ENCODE peak calls at places on chromosomes 7 and 10, in nine cellular contexts. P is HCT116, Z is neural progenitor cell, S is GM23248, X is PC-3, Q is hepatocyte, W is MM.1S, A is GM23338, B is SK-N-SH. T is an unnamed sample. For H3K4me1, the result is how much of the 10 kb centered on the place peaks cover.

GRCh38 chr7:464712-465461 is 54.8 kb downstream of the PDGFA start:
- DNase-seq in P (no peak), Z (no peak), S (peak), X (no peak), Q (no peak), W (no peak), A (no peak), B (peak), T (no peak)

GRCh38 chr10:127774771-127775559 is 38.0 kb downstream of the FOXI2 start:
- DNase-seq in P (no peak), Z (peak), S (no peak), X (no peak), Q (no peak), W (peak), A (no peak), B (no peak), T (no peak)

GRCh38 chr10:90621577-90621976 is 236.3 kb downstream of the HTR7 start:
- DNase-seq in P (no peak), Z (peak), S (peak), X (peak), Q (peak), W (no peak), A (peak), B (no peak), T (no peak)

GRCh38 chr7:757741-758163 is 30.7 kb upstream of the PRKAR1B start:
- DNase-seq in P (no peak), Z (no peak), S (no peak), X (no peak), Q (no peak), W (no peak), A (no peak), B (no peak), T (no peak)

GRCh38 chr10:120833222-120833928 is 17.8 kb upstream of the WDR11 start:
- DNase-seq in P (no peak), Z (no peak), S (peak), X (peak), Q (peak), W (no peak), A (no peak), B (no peak), T (no peak)

GRCh38 chr10:111078505-111079185 is 1.8 kb downstream of the ADRA2A start:
- DNase-seq in P (no peak), Z (peak), S (peak), X (no peak), Q (no peak), W (no peak), A (peak), B (no peak), T (no peak)

GRCh38 chr10:93751832-93752231 is 5.9 kb upstream of the LGI1 start:
- DNase-seq in P (peak), Z (peak), S (peak), X (peak), Q (peak), W (no peak), A (peak), B (peak), T (peak)

GRCh38 chr7:95482398-95482797 is 3.3 kb upstream of the ASB4 start:
- DNase-seq in P (no peak), Z (no peak), S (no peak), X (no peak), Q (no peak), W (no peak), A (no peak), B (no peak), T (no peak)

GRCh38 chr10:61173450-61173849 is 229.5 kb upstream of the RHOBTB1 start:
- DNase-seq in P (no peak), Z (no peak), S (no peak), X (no peak), Q (no peak), W (no peak), A (no peak), B (no peak), T (no peak)

GRCh38 chr10:86654411-86655172 is at the start of gene OPN4:
- DNase-seq in P (no peak), Z (no peak), S (no peak), X (no peak), Q (no peak), W (no peak), A (no peak), B (peak), T (no peak)

GRCh38 chr10:86727992-86728559 is 28.3 kb upstream of the BMPR1A start:
- DNase-seq in P (no peak), Z (no peak), S (no peak), X (no peak), Q (peak), W (no peak), A (no peak), B (no peak), T (no peak)

GRCh38 chr7:55214707-55215106 is 150.4 kb upstream of the LANCL2 start:
- DNase-seq in P (no peak), Z (no peak), S (peak), X (no peak), Q (no peak), W (no peak), A (no peak), B (no peak), T (no peak)

GRCh38 chr10:34475222-34475621 is 339.9 kb downstream of the PARD3 start:
- DNase-seq in P (no peak), Z (no peak), S (peak), X (peak), Q (no peak), W (no peak), A (no peak), B (no peak), T (no peak)

GRCh38 chr7:14321947-14322346 is 332.5 kb upstream of the ETV1 start:
- DNase-seq in P (no peak), Z (no peak), S (no peak), X (peak), Q (no peak), W (no peak), A (no peak), B (no peak), T (no peak)

GRCh38 chr7:65872776-65873581 is at the start of gene VKORC1L1:
- DNase-seq in P (peak), Z (peak), S (peak), X (peak), Q (peak), W (peak), A (peak), B (peak), T (peak)

GRCh38 chr7:129169171-129169643 is 19.2 kb upstream of the SMO start:
- DNase-seq in P (no peak), Z (peak), S (peak), X (no peak), Q (peak), W (no peak), A (peak), B (no peak), T (no peak)

GRCh38 chr7:34184466-34184865 is 279.1 kb downstream of the BMPER start:
- DNase-seq in P (no peak), Z (no peak), S (peak), X (no peak), Q (no peak), W (no peak), A (peak), B (no peak), T (no peak)

GRCh38 chr7:132393789-132394261 is 182.4 kb downstream of the PLXNA4 start:
- DNase-seq in P (no peak), Z (no peak), S (peak), X (no peak), Q (peak), W (no peak), A (no peak), B (peak), T (no peak)

GRCh38 chr10:3533296-3533695 is 251.7 kb downstream of the KLF6 start:
- DNase-seq in P (no peak), Z (no peak), S (no peak), X (peak), Q (no peak), W (no peak), A (no peak), B (no peak), T (no peak)

GRCh38 chr10:3534433-3534832 is 250.6 kb downstream of the KLF6 start:
- DNase-seq in P (no peak), Z (no peak), S (no peak), X (no peak), Q (no peak), W (no peak), A (no peak), B (no peak), T (no peak)

GRCh38 chr10:3531670-3532069 is 253.3 kb downstream of the KLF6 start:
- DNase-seq in P (no peak), Z (no peak), S (no peak), X (no peak), Q (no peak), W (no peak), A (no peak), B (no peak), T (no peak)

GRCh38 chr10:3531097-3531645 is 253.8 kb downstream of the KLF6 start:
- DNase-seq in P (no peak), Z (no peak), S (no peak), X (peak), Q (no peak), W (no peak), A (no peak), B (no peak), T (no peak)

DNA sequence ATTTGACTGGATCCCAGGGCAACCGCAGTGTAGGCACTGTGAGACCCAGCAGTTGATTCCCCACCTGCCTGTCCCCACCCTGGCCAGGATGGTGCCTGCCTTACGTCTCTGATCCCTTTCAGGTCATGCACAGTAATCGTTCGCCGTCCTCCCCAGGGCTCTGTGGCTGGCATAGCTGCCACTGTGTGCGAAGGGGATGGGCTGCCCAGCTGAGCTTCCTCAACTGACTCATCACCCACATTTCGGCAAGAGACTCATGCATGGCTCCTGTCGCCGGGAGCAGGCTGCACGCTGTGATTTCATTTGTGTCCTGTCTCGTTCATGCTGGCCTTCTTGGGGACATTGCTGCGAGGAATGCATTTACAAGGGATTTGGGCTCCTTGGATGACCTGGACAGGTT is 252.4 kb downstream of the KLF6 start:
- DNase-seq in P (peak), Z (no peak), S (no peak), X (peak), Q (no peak), W (no peak), A (no peak), B (no peak), T (no peak)
- TF ChIP-seq EZH2phosphoT487 in P (no peak), Z (no peak), S (no peak), X (no peak), Q (no peak), W (no peak), A (no peak), B (no peak), T (no peak)

GRCh38 chr7:80206763-80207162 is 72.1 kb downstream of the GNAI1 start:
- DNase-seq in P (no peak), Z (no peak), S (no peak), X (no peak), Q (no peak), W (peak), A (no peak), B (no peak), T (no peak)
- H3K4me2 ChIP-seq in P (no peak), Z (no peak), S (no peak), X (no peak), Q (no peak), W (peak), A (no peak), B (no peak), T (no peak)

DNA sequence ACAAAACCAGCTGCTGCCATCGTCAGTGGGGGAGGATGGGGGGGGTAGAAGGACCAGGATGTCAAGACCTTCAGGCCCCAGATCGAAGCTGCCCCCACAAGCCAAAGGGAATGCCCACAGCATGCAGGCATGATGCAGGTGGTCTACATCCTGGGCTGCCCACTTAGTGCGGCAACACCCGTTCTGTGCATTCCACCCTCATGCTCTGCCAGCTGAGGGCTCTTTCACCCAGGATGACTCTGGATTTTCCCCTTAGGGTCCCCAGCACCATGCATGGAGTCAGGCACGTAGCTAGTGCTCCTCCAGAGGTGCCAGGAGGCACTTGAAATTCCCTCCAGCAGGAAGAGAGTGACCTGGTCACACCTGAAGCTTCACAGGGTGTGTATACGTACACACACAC is 66.2 kb downstream of the SH3PXD2A start:
- DNase-seq in P (no peak), Z (no peak), S (no peak), X (no peak), Q (no peak), W (no peak), A (no peak), B (no peak), T (no peak)
- H3K4me1 ChIP-seq in P (under half), Z (under half), S (under half), X (under half), Q (under half), W (under half), A (under half), B (under half), T (under half)

DNA sequence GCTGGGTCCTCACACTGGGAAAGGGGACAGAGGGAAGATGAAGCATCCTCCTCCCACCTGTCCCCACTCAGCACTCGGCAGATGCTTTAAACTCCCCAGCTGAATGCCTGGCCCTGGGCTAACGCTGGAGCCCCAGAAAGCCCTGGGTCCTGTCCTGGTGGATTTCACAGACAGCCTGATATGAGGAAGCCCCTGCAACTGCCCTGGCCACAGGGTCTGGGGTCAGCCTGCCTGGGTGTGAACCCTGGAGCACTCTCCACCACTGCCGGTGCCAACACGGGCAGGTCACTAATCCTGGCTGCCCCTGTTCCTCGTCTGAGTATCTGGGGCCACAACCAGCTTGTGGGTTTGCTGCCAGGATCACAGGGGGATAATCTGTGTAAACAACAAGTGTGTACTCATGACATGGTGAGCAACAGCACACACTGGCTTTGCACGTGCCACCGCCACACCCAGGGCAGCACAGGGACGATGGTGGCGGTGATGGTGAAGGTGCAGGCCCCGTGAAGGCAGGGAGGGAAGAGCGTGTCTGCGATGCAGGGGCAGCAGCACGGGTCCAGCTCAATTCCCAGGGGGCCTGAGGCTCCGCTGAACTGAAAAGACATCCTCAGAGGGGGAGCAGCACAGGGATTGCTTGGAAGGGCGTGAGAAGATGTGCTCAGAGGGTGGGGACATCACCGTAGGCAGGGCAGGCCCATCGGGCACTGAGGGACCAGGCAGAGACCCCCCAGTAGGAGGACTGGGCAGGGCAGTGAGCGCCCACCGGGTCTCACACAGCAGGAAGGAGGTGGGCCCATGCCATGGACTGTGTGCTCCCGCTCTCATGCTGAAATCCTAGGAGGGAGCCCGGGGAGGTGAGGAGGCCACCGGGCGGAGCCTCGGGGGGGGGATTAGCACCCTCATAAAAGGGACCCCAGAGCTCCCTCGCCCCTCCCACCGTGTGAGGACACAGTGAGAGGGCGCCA is 238.7 kb downstream of the MAD1L1 start:
- DNase-seq in P (no peak), Z (no peak), S (no peak), X (no peak), Q (no peak), W (no peak), A (no peak), B (no peak), T (no peak)
- TF ChIP-seq EZH2phosphoT487 in P (no peak), Z (no peak), S (no peak), X (no peak), Q (no peak), W (no peak), A (no peak), B (no peak), T (no peak)

GRCh38 chr7:142535123-142535779 is 214.0 kb upstream of the PRSS1 start:
- DNase-seq in P (peak), Z (peak), S (peak), X (peak), Q (peak), W (peak), A (peak), B (peak), T (peak)
- H3K4me2 ChIP-seq in P (peak), Z (no peak), S (peak), X (peak), Q (no peak), W (peak), A (peak), B (peak), T (peak)

T was measured in OCI-LY7.